ENCODE peak calls at places on chromosomes 4 and X, in five cellular contexts. H, A, K, O and C are unnamed samples.

GRCh38 chr4:21469438-21470032 is 479.0 kb downstream of the KCNIP4 start:
- DNase-seq in K (peak; percentile 9), O (no peak), H (peak; percentile 15), A (peak; percentile 4), C (peak; percentile 31)

GRCh38 chr4:147513051-147513450 is 32.2 kb downstream of the EDNRA start:
- DNase-seq in H (no peak), A (no peak), K (no peak), O (no peak), C (no peak)

GRCh38 chrX:119417842-119418241 is 18.7 kb downstream of the SLC25A43 start:
- DNase-seq in O (no peak), A (peak; percentile 36), K (peak; percentile 18), H (no peak), C (no peak)

GRCh38 chr4:46993075-46994006 is at the start of gene GABRA4:
- DNase-seq in A (no peak), H (no peak), K (no peak), O (no peak), C (peak; percentile 55)

GRCh38 chrX:134821370-134821769 is 163.1 kb upstream of the PLAC1 start:
- DNase-seq in K (peak; percentile 34), O (no peak), H (peak; percentile 56), A (no peak), C (no peak)

GRCh38 chrX:103063191-103063845 is 653 bp downstream of the BEX1 start:
- DNase-seq in O (no peak), K (peak; percentile 29), A (no peak), H (peak; percentile 43), C (peak; percentile 64)

GRCh38 chr4:22707390-22707789 is 14.7 kb downstream of the GBA3 start:
- DNase-seq in K (no peak), H (no peak), O (no peak), A (no peak), C (no peak)

GRCh38 chr4:8829584-8829983 is 42.1 kb downstream of the HMX1 start:
- DNase-seq in O (no peak), K (no peak), A (no peak), H (no peak), C (no peak)

GRCh38 chr4:165476214-165477098 is 97.6 kb downstream of the CPE start:
- DNase-seq in A (no peak), K (no peak), O (peak; percentile 72), H (peak; percentile 75), C (no peak)

GRCh38 chr4:127809173-127809800 is 27.2 kb downstream of the HSPA4L start:
- DNase-seq in A (no peak), H (no peak), K (no peak), O (no peak), C (peak; percentile 15)

GRCh38 chr4:13126976-13127910 is 356.9 kb downstream of the RAB28 start:
- DNase-seq in O (no peak), A (no peak), H (no peak), K (no peak), C (no peak)

GRCh38 chr4:149708513-149709175 is 107.0 kb downstream of the IQCM start:
- DNase-seq in K (no peak), H (peak; percentile 85), O (peak; percentile 57), A (no peak), C (no peak)

GRCh38 chr4:38017579-38017978 is 57.4 kb downstream of the PTTG2 start:
- DNase-seq in A (no peak), K (no peak), O (no peak), H (no peak), C (no peak)

GRCh38 chr4:3343358-3343757 is 50.5 kb downstream of the RGS12 start:
- DNase-seq in H (no peak), K (no peak), O (no peak), A (no peak), C (no peak)

GRCh38 chr4:3340038-3340702 is 47.3 kb downstream of the RGS12 start:
- DNase-seq in H (no peak), K (no peak), O (no peak), A (no peak), C (no peak)

GRCh38 chr4:3342182-3342854 is 49.5 kb downstream of the RGS12 start:
- DNase-seq in A (no peak), O (no peak), H (peak; percentile 49), K (no peak), C (no peak)

GRCh38 chr4:3340703-3341088 is 47.9 kb downstream of the RGS12 start:
- DNase-seq in O (no peak), A (no peak), K (no peak), H (peak; percentile 17), C (no peak)

DNA sequence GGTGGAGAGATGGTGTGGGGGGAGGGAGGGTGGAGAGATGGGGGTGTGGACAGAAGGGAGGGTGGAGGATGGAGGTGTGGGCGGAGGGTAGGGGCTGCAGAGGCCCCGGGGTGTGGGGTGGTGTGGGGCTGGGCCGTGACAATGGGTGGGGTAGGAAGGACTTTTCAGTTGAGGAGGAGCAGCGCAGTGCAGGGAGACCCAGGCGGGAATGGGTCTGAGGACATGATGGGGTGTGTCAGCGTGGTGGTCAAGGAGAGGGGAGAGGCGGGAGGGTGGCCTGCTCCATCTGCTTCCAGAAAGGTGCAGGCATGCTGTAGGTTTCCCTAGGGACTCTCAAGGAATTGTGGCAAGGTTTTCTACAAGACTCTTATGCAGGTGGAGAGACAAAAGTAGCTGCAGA is 48.9 kb downstream of the RGS12 start:
- DNase-seq in K (no peak), H (no peak), A (no peak), O (no peak), C (no peak)
- TF ChIP-seq EZH2phosphoT487 in K (no peak), H (no peak), A (no peak), O (no peak), C (no peak)

GRCh38 chr4:71261001-71261400 is 77.8 kb upstream of the SLC4A4 start:
- DNase-seq in O (no peak), K (no peak), H (no peak), A (no peak), C (no peak)
- TF ChIP-seq EZH2phosphoT487 in O (no peak), K (no peak), H (no peak), A (no peak), C (no peak)

GRCh38 chrX:132948648-132949260 is 9.7 kb downstream of the HS6ST2 start:
- DNase-seq in O (peak; percentile 15), A (no peak), K (no peak), H (peak; percentile 60), C (peak; percentile 51)
- TF ChIP-seq EZH2phosphoT487 in O (no peak), A (no peak), K (no peak), H (no peak), C (no peak)

GRCh38 chrX:110062919-110063318 is 60.0 kb downstream of the TMEM164 start:
- DNase-seq in A (no peak), K (no peak), H (no peak), O (no peak), C (no peak)

GRCh38 chrX:110070970-110071369 is 68.1 kb downstream of the TMEM164 start:
- DNase-seq in H (no peak), A (no peak), K (no peak), O (no peak), C (no peak)

GRCh38 chrX:110061138-110061537 is 58.2 kb downstream of the TMEM164 start:
- DNase-seq in O (no peak), H (no peak), A (no peak), K (no peak), C (no peak)

DNA sequence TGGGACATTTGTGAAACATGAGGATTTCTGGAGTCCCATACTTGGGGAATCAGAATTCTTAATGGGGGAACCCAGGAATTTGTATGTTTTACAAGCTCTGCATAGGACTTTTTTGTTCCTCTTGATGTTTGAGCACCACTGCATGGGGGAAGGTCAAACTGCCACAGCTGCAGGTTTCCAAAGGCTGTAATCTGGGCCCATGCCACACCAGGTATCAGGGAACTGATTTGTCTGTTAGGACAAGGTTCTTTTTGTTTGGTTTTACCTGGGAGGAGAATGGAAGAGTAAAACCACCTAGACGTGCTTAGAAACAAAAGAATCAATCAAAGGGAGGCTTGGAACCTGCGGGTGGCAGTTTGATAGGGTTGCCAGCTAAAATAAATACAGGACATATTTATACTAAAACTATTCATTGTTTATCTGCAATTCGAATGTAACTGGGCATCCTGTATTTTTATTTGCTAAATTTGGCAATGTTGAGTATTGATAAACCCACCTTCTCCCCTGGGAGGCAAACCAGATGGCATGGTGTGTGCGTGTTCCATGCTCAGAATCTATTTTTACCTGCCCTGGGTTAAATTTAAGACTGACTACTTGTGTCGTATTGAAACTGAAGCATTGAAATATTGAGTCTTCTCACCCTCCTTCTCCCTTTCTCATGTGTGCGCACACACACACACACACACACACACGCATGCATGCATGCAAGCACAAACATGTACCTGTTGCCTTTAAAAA is 63.7 kb downstream of the TMEM164 start:
- DNase-seq in A (no peak), O (no peak), K (peak; percentile 37), H (no peak), C (no peak)
- TF ChIP-seq EZH2phosphoT487 in A (no peak), O (no peak), K (no peak), H (no peak), C (no peak)

GRCh38 chrX:39734174-39734776 is 363.5 kb downstream of the BCOR start:
- DNase-seq in O (no peak), K (no peak), H (peak; percentile 56), A (no peak), C (no peak)

GRCh38 chrX:39740078-39740477 is 357.7 kb downstream of the BCOR start:
- DNase-seq in H (no peak), K (no peak), O (no peak), A (no peak), C (no peak)

GRCh38 chrX:39739585-39739984 is 358.2 kb downstream of the BCOR start:
- DNase-seq in O (no peak), A (no peak), K (no peak), H (no peak), C (no peak)

GRCh38 chrX:39733745-39734144 is 364.0 kb downstream of the BCOR start:
- DNase-seq in H (no peak), O (no peak), A (no peak), K (no peak), C (no peak)

GRCh38 chrX:39736219-39737211 is 361.2 kb downstream of the BCOR start:
- DNase-seq in K (no peak), O (no peak), A (no peak), H (peak; percentile 90), C (no peak)
- TF ChIP-seq EZH2phosphoT487 in K (no peak), O (no peak), A (no peak), H (peak; percentile 81), C (no peak)

GRCh38 chrX:40329616-40330015 is 231.9 kb upstream of the BCOR start:
- DNase-seq in A (no peak), O (no peak), K (no peak), H (no peak), C (no peak)

GRCh38 chrX:40325161-40325560 is 227.4 kb upstream of the BCOR start:
- DNase-seq in K (no peak), A (no peak), H (no peak), O (no peak), C (no peak)

GRCh38 chrX:40326186-40326965 is 228.6 kb upstream of the BCOR start:
- DNase-seq in K (no peak), H (peak; percentile 33), A (no peak), O (no peak), C (no peak)

GRCh38 chrX:40323977-40324376 is 226.2 kb upstream of the BCOR start:
- DNase-seq in K (no peak), H (no peak), O (no peak), A (no peak), C (no peak)

GRCh38 chrX:40327085-40327484 is 229.3 kb upstream of the BCOR start:
- DNase-seq in H (no peak), A (no peak), K (no peak), O (no peak), C (no peak)
- TF ChIP-seq EZH2phosphoT487 in H (no peak), A (no peak), K (no peak), O (no peak), C (no peak)